ENCODE peak calls at places on chromosomes 3 and 15, in seven cellular contexts. G is IMR-90, Y is neural progenitor cell, P is PC-9, V is cardiac muscle cell, U is colonic mucosa, Z is tibial artery. K is an unnamed sample. For H3K4me1, the result is how much of the 10 kb centered on the place peaks cover.

GRCh38 chr3:156509209-156510174 is 45.4 kb downstream of the SSR3 start:
- DNase-seq in Z (no peak), G (peak), P (peak), U (no peak), Y (peak), V (peak), K (no peak)

GRCh38 chr15:75930866-75931265 is 27.2 kb downstream of the FBXO22 start:
- DNase-seq in G (no peak), P (no peak), Y (no peak), Z (no peak), U (no peak), V (no peak), K (no peak)

GRCh38 chr15:60184579-60184978 is 180.5 kb downstream of the FOXB1 start:
- DNase-seq in U (no peak), V (no peak), G (peak), Y (no peak), P (no peak), Z (no peak), K (no peak)

GRCh38 chr3:68089572-68089991 is 435.2 kb upstream of the SUCLG2 start:
- DNase-seq in U (no peak), G (peak), Y (no peak), V (no peak), Z (no peak), P (no peak), K (no peak)

GRCh38 chr3:44511238-44511567 is 33.7 kb upstream of the ZNF445 start:
- DNase-seq in P (no peak), Y (peak), G (no peak), Z (no peak), U (peak), V (peak), K (no peak)

GRCh38 chr15:65305144-65305758 is 774 bp downstream of the RNU5B-1 start:
- DNase-seq in G (no peak), Y (no peak), Z (no peak), V (no peak), U (no peak), P (no peak), K (no peak)

GRCh38 chr3:23696842-23697241 is 108.9 kb upstream of the UBE2E1 start:
- DNase-seq in Z (no peak), P (no peak), G (peak), Y (no peak), U (peak), V (no peak), K (no peak)

GRCh38 chr3:37979798-37980476 is 10.6 kb upstream of the VILL start:
- DNase-seq in Z (no peak), V (no peak), P (no peak), U (no peak), G (no peak), Y (no peak), K (no peak)

GRCh38 chr15:71052356-71052755 is 62.9 kb upstream of the THSD4 start:
- DNase-seq in V (no peak), Y (no peak), G (peak), P (no peak), U (no peak), Z (no peak), K (no peak)

GRCh38 chr3:150775001-150775599 is 12.1 kb upstream of the SIAH2 start:
- DNase-seq in U (no peak), V (no peak), Z (no peak), G (peak), Y (no peak), P (no peak), K (no peak)

DNA sequence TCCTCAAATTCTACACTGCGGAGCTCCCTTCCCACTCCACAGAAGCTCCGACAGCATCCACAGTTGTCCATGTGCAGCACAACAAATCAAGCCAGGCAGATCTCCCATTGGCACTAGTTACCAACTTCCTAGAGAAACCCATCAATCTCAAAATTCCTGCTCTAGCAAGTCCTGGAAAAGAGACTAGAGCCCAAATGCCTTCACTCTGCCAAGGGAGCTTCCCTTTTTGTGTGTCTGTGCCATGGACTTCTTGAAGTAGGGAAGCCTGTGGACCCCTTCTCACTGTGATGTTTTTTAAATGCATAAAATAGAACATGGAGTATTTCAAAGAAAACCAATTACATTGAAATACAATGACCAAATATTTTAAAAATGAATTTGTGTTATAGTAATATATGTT is 59.1 kb downstream of the TGFBR2 start:
- DNase-seq in Y (no peak), G (no peak), Z (no peak), P (no peak), V (no peak), U (no peak), K (no peak)
- H3K4me1 ChIP-seq in Y (under half), G (under half), Z (under half), P (under half), V (under half), U (under half), K (under half)

GRCh38 chr15:49876401-49877038 is 242.5 kb downstream of the ATP8B4 start:
- DNase-seq in U (no peak), P (no peak), G (no peak), Z (peak), Y (peak), V (peak), K (no peak)
- TF ChIP-seq CTCF in U (peak), P (no peak), G (peak), Z (peak), Y (peak), V (peak), K (peak)

GRCh38 chr15:93063292-93063671 is 25.7 kb downstream of the RGMA start:
- DNase-seq in Y (no peak), V (no peak), Z (no peak), U (no peak), P (peak), G (no peak), K (no peak)

GRCh38 chr15:93058128-93058527 is 30.9 kb downstream of the RGMA start:
- DNase-seq in U (no peak), P (no peak), V (no peak), G (no peak), Y (no peak), Z (no peak), K (no peak)

GRCh38 chr15:93058904-93059427 is 30.0 kb downstream of the RGMA start:
- DNase-seq in V (no peak), G (no peak), U (no peak), P (no peak), Y (no peak), Z (no peak), K (peak)

GRCh38 chr15:93059442-93059841 is 29.6 kb downstream of the RGMA start:
- DNase-seq in Z (no peak), Y (no peak), P (no peak), G (no peak), V (no peak), U (no peak), K (no peak)

GRCh38 chr15:93060336-93061248 is 28.4 kb downstream of the RGMA start:
- DNase-seq in G (no peak), U (no peak), Y (peak), Z (no peak), P (no peak), V (no peak), K (no peak)
- H3K4me1 ChIP-seq in G (under half), U (under half), Y (half or more), Z (under half), P (under half), V (under half), K (under half)

GRCh38 chr3:11538581-11538980 is 105.1 kb downstream of the VGLL4 start:
- DNase-seq in G (no peak), Z (no peak), Y (no peak), V (no peak), U (no peak), P (no peak), K (no peak)

GRCh38 chr3:11536936-11537612 is 106.6 kb downstream of the VGLL4 start:
- DNase-seq in P (no peak), Z (no peak), V (no peak), Y (no peak), G (no peak), U (no peak), K (no peak)

GRCh38 chr3:11541321-11542303 is 102.1 kb downstream of the VGLL4 start:
- DNase-seq in P (no peak), Y (no peak), V (peak), G (no peak), U (no peak), Z (no peak), K (no peak)

GRCh38 chr3:11539218-11539617 is 104.5 kb downstream of the VGLL4 start:
- DNase-seq in Z (no peak), Y (no peak), G (no peak), P (no peak), V (no peak), U (no peak), K (no peak)

GRCh38 chr3:11539677-11540076 is 104.0 kb downstream of the VGLL4 start:
- DNase-seq in G (no peak), V (no peak), Z (no peak), Y (no peak), U (no peak), P (no peak), K (no peak)
- TF ChIP-seq CTCF in G (no peak), V (no peak), Z (no peak), Y (peak), U (no peak), P (no peak), K (no peak)

DNA sequence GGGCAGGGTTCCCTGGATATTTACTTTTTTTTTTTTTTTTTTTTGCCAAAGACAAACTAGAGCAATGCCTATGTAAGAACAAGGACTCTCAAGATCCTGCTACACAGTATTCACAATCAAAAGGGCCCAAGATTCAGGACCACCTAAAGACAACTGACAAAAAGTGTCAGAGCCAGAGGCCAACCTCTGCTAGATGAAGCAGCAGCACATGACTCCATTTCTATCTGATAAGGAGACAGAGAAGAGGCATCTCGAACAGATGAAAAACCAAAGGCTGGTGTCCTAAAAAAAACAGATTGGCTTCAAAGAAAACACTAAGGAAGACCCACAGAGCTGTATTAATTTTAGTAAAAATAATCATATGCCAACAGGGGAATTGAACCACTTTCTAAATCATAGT is 20.0 kb downstream of the CMTM6 start:
- DNase-seq in Y (no peak), U (no peak), Z (no peak), P (no peak), V (no peak), G (no peak), K (no peak)
- H3K4me1 ChIP-seq in Y (under half), U (under half), Z (under half), P (under half), V (under half), G (under half), K (under half)

K was measured in ascending aorta.